ENCODE peak calls at places on chromosomes 1 and 21, in six cellular contexts. H is brain microvascular endothelial cell, R is heart left ventricle, O is IMR-90, Z is left ventricle myocardium inferior, I is ovary. C is an unnamed sample.
A peak's percentile ranks its signal among the peaks of the same experiment; 100 is the strongest.

GRCh38 chr1:228283043-228283371 is 75.2 kb downstream of the OBSCN start:
- DNase-seq in H (no peak), R (peak; percentile 22), O (no peak), Z (peak; percentile 13), I (peak; percentile 17), C (no peak)

GRCh38 chr1:217354900-217355299 is 276.0 kb downstream of the GPATCH2 start:
- DNase-seq in H (no peak), R (no peak), O (no peak), Z (no peak), I (no peak), C (no peak)

GRCh38 chr1:246147471-246148461 is 359.3 kb downstream of the SMYD3 start:
- DNase-seq in H (no peak), R (no peak), O (no peak), Z (no peak), I (no peak), C (no peak)

GRCh38 chr1:196376648-196377295 is 231.5 kb downstream of the KCNT2 start:
- DNase-seq in H (no peak), R (no peak), O (no peak), Z (no peak), I (no peak), C (no peak)

GRCh38 chr21:33029975-33030461 is 4.3 kb downstream of the OLIG2 start:
- DNase-seq in H (no peak), R (no peak), O (no peak), Z (no peak), I (no peak), C (no peak)

GRCh38 chr21:36718951-36719501 is 20.1 kb downstream of the SIM2 start:
- DNase-seq in H (no peak), R (no peak), O (no peak), Z (no peak), I (no peak), C (peak; percentile 16)

GRCh38 chr1:234595899-234596298 is 14.1 kb downstream of the IRF2BP2 start:
- DNase-seq in H (no peak), R (no peak), O (no peak), Z (no peak), I (no peak), C (no peak)

GRCh38 chr1:28893403-28894102 is 20.8 kb upstream of the EPB41 start:
- DNase-seq in H (peak; percentile 27), R (no peak), O (peak; percentile 12), Z (no peak), I (no peak), C (no peak)

GRCh38 chr21:31457675-31458074 is 113.6 kb upstream of the TIAM1 start:
- DNase-seq in H (no peak), R (no peak), O (no peak), Z (no peak), I (no peak), C (no peak)

GRCh38 chr1:201181323-201181722 is 9.3 kb upstream of the IGFN1 start:
- DNase-seq in H (no peak), R (no peak), O (no peak), Z (no peak), I (no peak), C (no peak)

GRCh38 chr21:46404306-46404705 is 54.4 kb upstream of the DIP2A start:
- DNase-seq in H (no peak), R (no peak), O (no peak), Z (no peak), I (no peak), C (no peak)

GRCh38 chr1:151474711-151475110 is 15.4 kb upstream of the POGZ start:
- DNase-seq in H (no peak), R (no peak), O (no peak), Z (no peak), I (no peak), C (no peak)

GRCh38 chr1:41479000-41479807 is 5.3 kb downstream of the EDN2 start:
- DNase-seq in H (peak; percentile 47), R (peak; percentile 51), O (peak; percentile 47), Z (peak; percentile 74), I (peak; percentile 75), C (no peak)

GRCh38 chr1:231603598-231604275 is 22.9 kb upstream of the DISC1 start:
- DNase-seq in H (peak; percentile 40), R (no peak), O (peak; percentile 54), Z (no peak), I (peak; percentile 30), C (no peak)

GRCh38 chr21:27277122-27277521 is 310.2 kb upstream of the ADAMTS5 start:
- DNase-seq in H (peak; percentile 20), R (no peak), O (peak; percentile 76), Z (no peak), I (no peak), C (no peak)

GRCh38 chr1:61254629-61255323 is 172.4 kb downstream of the NFIA start:
- DNase-seq in H (peak; percentile 39), R (peak; percentile 58), O (peak; percentile 18), Z (no peak), I (no peak), C (no peak)

GRCh38 chr1:233441981-233442380 is 114.5 kb downstream of the MAP3K21 start:
- DNase-seq in H (no peak), R (no peak), O (no peak), Z (no peak), I (no peak), C (no peak)

GRCh38 chr1:5947071-5947821 is 45.0 kb downstream of the NPHP4 start:
- DNase-seq in H (no peak), R (no peak), O (no peak), Z (no peak), I (no peak), C (peak; percentile 8)

GRCh38 chr1:155971910-155972809 is 6.2 kb downstream of the ARHGEF2 start:
- DNase-seq in H (no peak), R (no peak), O (no peak), Z (no peak), I (no peak), C (no peak)

GRCh38 chr1:92536593-92537332 is 50.0 kb upstream of the GFI1 start:
- DNase-seq in H (peak; percentile 18), R (no peak), O (peak; percentile 65), Z (no peak), I (no peak), C (no peak)

GRCh38 chr1:45490121-45490622 is 791 bp downstream of the TESK2 start:
- DNase-seq in H (no peak), R (no peak), O (peak; percentile 21), Z (no peak), I (no peak), C (no peak)

GRCh38 chr1:169511339-169512028 is 25.7 kb upstream of the SLC19A2 start:
- DNase-seq in H (peak; percentile 46), R (peak; percentile 19), O (peak; percentile 89), Z (no peak), I (peak; percentile 19), C (peak; percentile 67)

GRCh38 chr1:174982971-174983689 is 16.6 kb upstream of the CACYBP start:
- DNase-seq in H (peak; percentile 57), R (no peak), O (peak; percentile 49), Z (no peak), I (no peak), C (no peak)

GRCh38 chr1:174988539-174988938 is 11.2 kb upstream of the CACYBP start:
- DNase-seq in H (no peak), R (no peak), O (no peak), Z (no peak), I (no peak), C (no peak)

GRCh38 chr1:174989540-174990181 is 10.1 kb upstream of the CACYBP start:
- DNase-seq in H (no peak), R (no peak), O (no peak), Z (no peak), I (peak; percentile 47), C (no peak)

GRCh38 chr1:174988986-174989385 is 10.8 kb upstream of the CACYBP start:
- DNase-seq in H (no peak), R (no peak), O (no peak), Z (no peak), I (no peak), C (no peak)

DNA sequence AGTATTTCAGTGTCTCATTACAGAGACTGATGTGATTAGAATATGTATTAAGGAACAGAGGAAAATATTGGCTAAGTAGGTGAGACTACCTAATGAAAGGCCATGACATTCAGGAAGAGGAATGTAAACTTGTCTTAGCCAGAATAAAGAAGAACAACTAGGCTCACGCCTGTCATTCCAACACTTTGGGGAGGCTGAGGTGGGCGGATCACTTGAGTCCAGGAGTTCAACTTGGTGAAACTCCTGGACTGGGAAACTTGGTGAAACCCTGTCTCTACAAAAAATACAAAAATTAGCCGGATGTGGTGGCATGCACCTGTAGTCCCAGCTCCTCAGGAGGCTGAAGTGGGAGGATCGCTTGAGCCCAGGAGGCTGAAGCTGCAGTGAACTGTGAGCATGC is 14.8 kb upstream of the CACYBP start:
- DNase-seq in H (no peak), R (no peak), O (no peak), Z (no peak), I (no peak), C (no peak)
- H3K27me3 ChIP-seq in H (no peaks in the 10 kb centered on the region), R (no peaks in the 10 kb centered on the region), O (no peaks in the 10 kb centered on the region), Z (no peaks in the 10 kb centered on the region), I (no peaks in the 10 kb centered on the region), C (no peaks in the 10 kb centered on the region)

DNA sequence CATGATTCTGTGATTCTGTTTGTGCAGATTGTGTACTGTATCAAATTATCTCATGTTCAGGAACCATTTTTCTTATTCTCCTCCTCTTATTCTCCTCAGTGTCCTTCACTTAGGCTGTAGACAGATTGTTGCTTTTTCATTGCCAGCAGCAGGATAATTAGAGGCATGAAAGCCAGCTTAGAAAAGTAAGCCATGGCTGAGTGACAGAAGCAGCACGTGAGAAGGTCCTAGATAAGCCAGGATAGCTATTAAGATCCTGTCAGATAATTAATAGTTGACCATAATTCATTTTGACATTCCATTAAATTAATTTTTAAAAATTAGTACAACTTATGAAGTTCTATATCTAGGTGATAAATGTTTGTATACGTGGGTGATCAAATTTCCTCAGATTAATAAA is 60.8 kb upstream of the PRKACB start:
- DNase-seq in H (no peak), R (no peak), O (no peak), Z (no peak), I (no peak), C (no peak)
- H3K4me3 ChIP-seq in H (no peak overlapping the region), R (no peak overlapping the region), O (no peak overlapping the region), Z (no peak overlapping the region), I (no peak overlapping the region), C (no peak overlapping the region)

GRCh38 chr1:176884286-176884685 is 280.2 kb downstream of the ASTN1 start:
- DNase-seq in H (no peak), R (no peak), O (no peak), Z (no peak), I (no peak), C (no peak)
- H3K27ac ChIP-seq in H (no peak overlapping the region), R (no peak overlapping the region), O (no peak overlapping the region), Z (no peak overlapping the region), I (no peak overlapping the region), C (no peak overlapping the region)

DNA sequence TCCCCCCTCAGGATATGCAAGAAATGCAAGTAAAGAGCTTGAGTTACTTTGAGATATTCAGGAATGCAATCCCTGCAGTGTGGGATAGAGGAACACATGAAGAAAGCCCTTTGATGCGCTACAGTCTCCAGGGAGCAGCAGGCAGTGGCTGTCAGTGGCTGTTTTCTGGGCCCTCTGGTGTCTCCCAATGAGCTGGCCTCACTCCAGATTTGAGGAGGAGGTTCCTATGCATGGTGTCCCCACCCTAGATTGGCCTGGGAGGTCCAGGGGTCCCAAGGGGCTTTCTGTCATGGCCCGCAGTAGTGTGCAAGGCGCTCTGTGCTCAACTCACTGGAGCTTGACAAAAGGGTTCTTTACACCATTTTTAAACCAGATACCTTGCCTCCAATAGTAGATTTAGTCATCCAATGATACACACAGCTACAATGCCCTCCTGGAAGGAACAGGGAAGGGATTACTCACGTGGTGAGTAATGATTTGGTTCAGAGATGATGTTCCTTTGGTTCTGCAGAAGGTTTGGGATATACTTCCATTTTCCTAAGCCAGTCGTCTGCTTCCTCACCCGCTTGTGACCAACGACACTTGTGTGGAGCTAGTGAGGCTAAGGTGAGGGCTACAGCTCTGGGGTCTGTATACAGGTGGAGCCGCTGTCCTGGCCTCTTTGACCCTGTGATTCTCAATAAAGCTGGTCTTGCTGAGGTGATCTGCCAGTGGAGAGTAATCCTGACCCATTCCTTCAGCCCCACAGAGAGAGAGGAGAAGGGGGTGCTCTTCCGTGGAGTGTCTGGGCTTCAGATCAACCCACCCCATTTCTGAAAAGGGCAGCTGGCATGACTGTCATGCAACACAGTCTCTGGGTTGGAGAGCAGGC is 6.6 kb downstream of the BATF3 start:
- DNase-seq in H (no peak), R (no peak), O (peak; percentile 69), Z (no peak), I (no peak), C (no peak)
- H3K27me3 ChIP-seq in H (no peaks in the 10 kb centered on the region), R (no peaks in the 10 kb centered on the region), O (no peaks in the 10 kb centered on the region), Z (peaks cover 39% of the 10 kb centered on the region), I (no peaks in the 10 kb centered on the region), C (no peaks in the 10 kb centered on the region)